ENCODE peak calls at places on chromosomes 6 and 20, in four cellular contexts. One of them, this sample, is unnamed.

GRCh38 chr20:51457281-51457932 is 85.1 kb downstream of the NFATC2 start:
- DNase-seq in IMR-90: peak; percentile 67
- DNase-seq in H9: no peak
- DNase-seq in neuronal stem cell: no peak
- DNase-seq in this sample: peak; percentile 78

GRCh38 chr6:66662196-66662595 is 955.2 kb upstream of the EYS start:
- DNase-seq in IMR-90: peak; percentile 1
- DNase-seq in H9: no peak
- DNase-seq in neuronal stem cell: no peak
- DNase-seq in this sample: peak; percentile 36

GRCh38 chr6:157226026-157226639 is 97.2 kb downstream of the TMEM242 start:
- DNase-seq in IMR-90: peak; percentile 39
- DNase-seq in H9: no peak
- DNase-seq in neuronal stem cell: no peak
- DNase-seq in this sample: peak; percentile 52

GRCh38 chr20:49207071-49207470 is 12.1 kb upstream of the DDX27 start:
- DNase-seq in IMR-90: no peak
- DNase-seq in H9: peak; percentile 53
- DNase-seq in neuronal stem cell: no peak
- DNase-seq in this sample: no peak

GRCh38 chr6:21914121-21914973 is 320.8 kb downstream of the SOX4 start:
- DNase-seq in IMR-90: peak; percentile 37
- DNase-seq in H9: no peak
- DNase-seq in neuronal stem cell: no peak
- DNase-seq in this sample: peak; percentile 22

GRCh38 chr6:35024601-35025054 is 116.5 kb downstream of the TCP11 start:
- DNase-seq in IMR-90: peak; percentile 45
- DNase-seq in H9: no peak
- DNase-seq in neuronal stem cell: peak; percentile 51
- DNase-seq in this sample: peak; percentile 71

GRCh38 chr6:156719720-156720563 is 57.2 kb upstream of the ARID1B start:
- DNase-seq in IMR-90: peak; percentile 87
- DNase-seq in H9: peak; percentile 65
- DNase-seq in neuronal stem cell: no peak
- DNase-seq in this sample: peak; percentile 88

GRCh38 chr20:47355489-47356219 is 845 bp downstream of the ZMYND8 start:
- DNase-seq in IMR-90: no peak
- DNase-seq in H9: no peak
- DNase-seq in neuronal stem cell: no peak
- DNase-seq in this sample: peak; percentile 39

GRCh38 chr6:87944541-87944954 is 103.1 kb upstream of the SPACA1 start:
- DNase-seq in IMR-90: peak; percentile 36
- DNase-seq in H9: peak; percentile 49
- DNase-seq in neuronal stem cell: no peak
- DNase-seq in this sample: peak; percentile 60

GRCh38 chr20:25273541-25274358 is 25.9 kb downstream of the PYGB start:
- DNase-seq in IMR-90: no peak
- DNase-seq in H9: no peak
- DNase-seq in neuronal stem cell: no peak
- DNase-seq in this sample: no peak

GRCh38 chr6:79946242-79946641 is 1.1 kb downstream of the ELOVL4 start:
- DNase-seq in IMR-90: peak; percentile 35
- DNase-seq in H9: peak; percentile 47
- DNase-seq in neuronal stem cell: peak; percentile 39
- DNase-seq in this sample: peak; percentile 44

GRCh38 chr20:539848-540247 is 3.7 kb downstream of the CSNK2A1 start:
- DNase-seq in IMR-90: peak; percentile 49
- DNase-seq in H9: no peak
- DNase-seq in neuronal stem cell: no peak
- DNase-seq in this sample: peak; percentile 73

GRCh38 chr20:53517146-53517545 is 76.5 kb downstream of the ZNF217 start:
- DNase-seq in IMR-90: peak; percentile 3
- DNase-seq in H9: no peak
- DNase-seq in neuronal stem cell: no peak
- DNase-seq in this sample: no peak

GRCh38 chr20:46576774-46577395 is 26.4 kb upstream of the OCSTAMP start:
- DNase-seq in IMR-90: no peak
- DNase-seq in H9: no peak
- DNase-seq in neuronal stem cell: no peak
- DNase-seq in this sample: no peak

GRCh38 chr6:168131464-168132415 is 52.7 kb upstream of the FRMD1 start:
- DNase-seq in IMR-90: no peak
- DNase-seq in H9: peak; percentile 53
- DNase-seq in neuronal stem cell: no peak
- DNase-seq in this sample: no peak

GRCh38 chr20:37886851-37887297 is 16.1 kb upstream of the VSTM2L start:
- DNase-seq in IMR-90: no peak
- DNase-seq in H9: no peak
- DNase-seq in neuronal stem cell: no peak
- DNase-seq in this sample: no peak

GRCh38 chr20:51534764-51535386 is 7.6 kb downstream of the NFATC2 start:
- DNase-seq in IMR-90: no peak
- DNase-seq in H9: no peak
- DNase-seq in neuronal stem cell: no peak
- DNase-seq in this sample: no peak

GRCh38 chr6:153145591-153145990 is 14.5 kb upstream of the RGS17 start:
- DNase-seq in IMR-90: no peak
- DNase-seq in H9: peak; percentile 46
- DNase-seq in neuronal stem cell: no peak
- DNase-seq in this sample: no peak

GRCh38 chr6:34547921-34548644 is 8.0 kb downstream of the SPDEF start:
- DNase-seq in IMR-90: no peak
- DNase-seq in H9: no peak
- DNase-seq in neuronal stem cell: no peak
- DNase-seq in this sample: no peak

GRCh38 chr6:127554435-127555006 is 22.5 kb upstream of the C6orf58 start:
- DNase-seq in IMR-90: peak; percentile 27
- DNase-seq in H9: peak; percentile 43
- DNase-seq in neuronal stem cell: peak; percentile 14
- DNase-seq in this sample: peak; percentile 36

GRCh38 chr20:2984956-2985661 is 58.3 kb upstream of the GNRH2 start:
- DNase-seq in IMR-90: peak; percentile 80
- DNase-seq in H9: no peak
- DNase-seq in neuronal stem cell: no peak
- DNase-seq in this sample: peak; percentile 70

GRCh38 chr6:33483678-33484077 is 29.3 kb downstream of the ZBTB9 start:
- DNase-seq in IMR-90: no peak
- DNase-seq in H9: no peak
- DNase-seq in neuronal stem cell: no peak
- DNase-seq in this sample: no peak

GRCh38 chr6:84979541-84979940 is 215.1 kb upstream of the TBX18 start:
- DNase-seq in IMR-90: no peak
- DNase-seq in H9: no peak
- DNase-seq in neuronal stem cell: no peak
- DNase-seq in this sample: no peak

GRCh38 chr6:108002365-108003221 is 44.6 kb upstream of the SEC63 start:
- DNase-seq in IMR-90: peak; percentile 6
- DNase-seq in H9: peak; percentile 74
- DNase-seq in neuronal stem cell: no peak
- DNase-seq in this sample: peak; percentile 3

GRCh38 chr6:34223381-34223963 is 13.2 kb upstream of the HMGA1 start:
- DNase-seq in IMR-90: no peak
- DNase-seq in H9: no peak
- DNase-seq in neuronal stem cell: no peak
- DNase-seq in this sample: no peak

GRCh38 chr6:151071295-151071694 is 168.5 kb upstream of the AKAP12 start:
- DNase-seq in IMR-90: peak; percentile 91
- DNase-seq in H9: no peak
- DNase-seq in neuronal stem cell: no peak
- DNase-seq in this sample: peak; percentile 79

GRCh38 chr20:2656471-2657117 is 4.2 kb downstream of the NOP56 start:
- DNase-seq in IMR-90: no peak
- DNase-seq in H9: no peak
- DNase-seq in neuronal stem cell: no peak
- DNase-seq in this sample: no peak

DNA sequence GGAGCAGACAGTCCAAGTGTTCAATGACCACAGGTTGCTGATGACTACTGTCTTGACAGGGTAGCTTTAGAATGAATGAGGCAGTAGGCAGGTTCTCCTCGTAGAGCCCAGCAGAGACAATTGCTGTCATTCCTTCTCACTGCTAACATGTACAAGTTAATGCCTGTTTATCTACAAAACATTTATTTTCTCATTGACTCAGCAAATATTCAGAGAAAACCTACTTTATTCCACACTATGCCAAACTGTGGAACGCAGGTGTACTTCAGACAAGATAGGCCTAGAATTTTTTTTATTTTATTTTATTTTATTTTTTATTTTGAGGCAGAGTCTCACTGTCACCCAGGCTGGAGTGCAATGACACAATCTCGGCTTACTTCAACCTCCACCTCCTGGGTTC is 50.8 kb downstream of the ARHGAP18 start:
- DNase-seq in IMR-90: no peak
- DNase-seq in H9: no peak
- DNase-seq in neuronal stem cell: no peak
- DNase-seq in this sample: no peak
- H2BK120ac ChIP-seq in IMR-90: no peak overlapping the region
- H2BK120ac ChIP-seq in H9: no peak overlapping the region
- H2BK120ac ChIP-seq in neuronal stem cell: no peak overlapping the region
- H2BK120ac ChIP-seq in this sample: no peak overlapping the region

GRCh38 chr20:36390719-36391415 is 84.7 kb downstream of the DLGAP4 start:
- DNase-seq in IMR-90: no peak
- DNase-seq in H9: no peak
- DNase-seq in neuronal stem cell: no peak
- DNase-seq in this sample: no peak
- H2AFZ ChIP-seq in IMR-90: no peak overlapping the region
- H2AFZ ChIP-seq in H9: no peak overlapping the region
- H2AFZ ChIP-seq in neuronal stem cell: no peak overlapping the region
- H2AFZ ChIP-seq in this sample: no peak overlapping the region

DNA sequence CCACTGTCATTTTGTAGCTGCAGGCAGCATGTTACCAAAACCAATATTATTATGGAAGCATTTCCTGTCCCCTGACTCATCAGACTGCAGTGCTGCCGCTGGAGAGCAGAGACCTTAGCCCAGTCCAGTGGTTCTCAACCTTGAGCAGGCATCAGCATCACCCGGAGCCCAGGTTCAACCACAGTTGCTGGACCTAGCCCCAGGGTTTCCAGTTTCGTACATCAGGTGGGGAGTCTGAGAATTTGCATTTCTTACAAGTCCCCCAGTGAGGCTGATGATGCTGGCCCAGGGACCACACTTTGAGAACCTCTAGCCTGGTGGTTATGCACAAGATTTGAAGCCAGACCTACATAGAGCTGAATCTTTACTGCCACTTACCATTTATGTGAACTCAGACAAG is 47.3 kb downstream of the LY86 start:
- DNase-seq in IMR-90: no peak
- DNase-seq in H9: no peak
- DNase-seq in neuronal stem cell: no peak
- DNase-seq in this sample: no peak
- H3K4me1 ChIP-seq in IMR-90: no peaks in the 10 kb centered on the region
- H3K4me1 ChIP-seq in H9: peaks cover 14% of the 10 kb centered on the region
- H3K4me1 ChIP-seq in neuronal stem cell: no peaks in the 10 kb centered on the region
- H3K4me1 ChIP-seq in this sample: no peaks in the 10 kb centered on the region

DNA sequence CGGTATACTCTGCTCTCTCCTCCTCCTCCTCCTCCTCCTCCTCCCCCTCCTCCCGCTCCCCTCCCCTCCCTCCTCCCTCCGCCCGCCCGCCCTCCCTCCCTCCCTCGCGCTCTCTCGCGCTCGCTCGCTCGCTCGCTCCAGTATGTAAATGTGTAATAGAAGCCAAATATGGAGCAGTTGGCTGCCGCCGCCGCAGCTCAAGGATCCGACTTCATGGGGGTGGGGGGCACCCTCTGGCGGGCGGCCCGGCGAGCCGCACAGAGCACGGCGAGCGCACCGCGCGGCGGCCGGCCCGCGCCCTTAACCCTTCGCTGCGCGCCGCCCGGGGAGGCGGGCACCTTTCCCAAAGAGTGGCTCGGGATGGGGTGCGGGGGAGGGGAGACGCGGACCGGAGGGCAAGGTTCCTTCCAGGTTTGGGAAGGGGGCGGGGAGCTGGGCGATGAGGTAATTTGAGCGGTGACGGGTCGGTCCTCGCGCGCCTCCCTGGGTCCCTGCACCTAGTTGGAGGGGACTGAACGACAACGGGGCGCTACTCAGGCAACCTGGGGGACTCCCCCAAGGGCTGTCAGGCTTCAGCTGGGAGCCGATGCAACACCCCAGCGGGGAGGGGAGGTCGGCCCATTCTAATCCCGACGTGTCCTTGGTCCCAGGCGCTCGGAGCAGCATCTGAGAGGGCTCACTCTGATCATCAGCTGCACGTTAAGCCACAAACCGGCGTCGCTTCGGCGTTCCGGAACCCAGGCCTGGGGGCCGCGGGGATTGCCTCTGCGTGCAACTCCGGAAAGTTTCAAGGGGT is 407 bp upstream of the ATXN1 start:
- DNase-seq in IMR-90: peak; percentile 91
- DNase-seq in H9: peak; percentile 91
- DNase-seq in neuronal stem cell: peak; percentile 67
- DNase-seq in this sample: peak; percentile 95
- H2BK120ac ChIP-seq in IMR-90: peak overlapping the region; percentile 80
- H2BK120ac ChIP-seq in H9: no peak overlapping the region
- H2BK120ac ChIP-seq in neuronal stem cell: no peak overlapping the region
- H2BK120ac ChIP-seq in this sample: peak overlapping the region; percentile 67

GRCh38 chr6:47116616-47117015 is 74.5 kb upstream of the ADGRF1 start:
- DNase-seq in IMR-90: no peak
- DNase-seq in H9: no peak
- DNase-seq in neuronal stem cell: no peak
- DNase-seq in this sample: no peak

GRCh38 chr6:47116086-47116485 is 74.0 kb upstream of the ADGRF1 start:
- DNase-seq in IMR-90: no peak
- DNase-seq in H9: no peak
- DNase-seq in neuronal stem cell: no peak
- DNase-seq in this sample: no peak

GRCh38 chr6:47112311-47112710 is 70.2 kb upstream of the ADGRF1 start:
- DNase-seq in IMR-90: no peak
- DNase-seq in H9: no peak
- DNase-seq in neuronal stem cell: no peak
- DNase-seq in this sample: no peak

GRCh38 chr6:47114460-47114859 is 72.3 kb upstream of the ADGRF1 start:
- DNase-seq in IMR-90: no peak
- DNase-seq in H9: no peak
- DNase-seq in neuronal stem cell: no peak
- DNase-seq in this sample: no peak

GRCh38 chr6:47117314-47117713 is 75.2 kb upstream of the ADGRF1 start:
- DNase-seq in IMR-90: no peak
- DNase-seq in H9: no peak
- DNase-seq in neuronal stem cell: no peak
- DNase-seq in this sample: no peak
- H2AFZ ChIP-seq in IMR-90: no peak overlapping the region
- H2AFZ ChIP-seq in H9: no peak overlapping the region
- H2AFZ ChIP-seq in neuronal stem cell: no peak overlapping the region
- H2AFZ ChIP-seq in this sample: no peak overlapping the region

GRCh38 chr6:90656325-90656724 is 69.5 kb upstream of the MAP3K7 start:
- DNase-seq in IMR-90: no peak
- DNase-seq in H9: no peak
- DNase-seq in neuronal stem cell: no peak
- DNase-seq in this sample: no peak
- H3K4me1 ChIP-seq in IMR-90: no peaks in the 10 kb centered on the region
- H3K4me1 ChIP-seq in H9: no peaks in the 10 kb centered on the region
- H3K4me1 ChIP-seq in neuronal stem cell: no peaks in the 10 kb centered on the region
- H3K4me1 ChIP-seq in this sample: no peaks in the 10 kb centered on the region